ENCODE peak calls at places on chromosome 9, in nine cellular contexts. One of them, this sample, is unnamed.

GRCh38 chr9:27183151-27183550 is 74.1 kb downstream of the TEK start:
- DNase-seq in OCI-LY7: no peak
- DNase-seq in HCT116: no peak
- DNase-seq in MM.1S: no peak
- DNase-seq in neural progenitor cell: no peak
- DNase-seq in hepatocyte: no peak
- DNase-seq in SK-N-SH: no peak
- DNase-seq in PC-3: peak
- DNase-seq in GM23338: no peak
- DNase-seq in this sample: no peak

GRCh38 chr9:116278326-116278725 is 124.7 kb downstream of the PAPPA start:
- DNase-seq in neural progenitor cell: no peak
- DNase-seq in hepatocyte: no peak
- DNase-seq in PC-3: no peak
- DNase-seq in HCT116: no peak
- DNase-seq in MM.1S: no peak
- DNase-seq in OCI-LY7: no peak
- DNase-seq in GM23338: no peak
- DNase-seq in SK-N-SH: no peak
- DNase-seq in this sample: peak

GRCh38 chr9:89562186-89562814 is 42.5 kb upstream of the GADD45G start:
- DNase-seq in MM.1S: no peak
- DNase-seq in GM23338: no peak
- DNase-seq in hepatocyte: no peak
- DNase-seq in PC-3: no peak
- DNase-seq in SK-N-SH: no peak
- DNase-seq in HCT116: no peak
- DNase-seq in OCI-LY7: no peak
- DNase-seq in neural progenitor cell: no peak
- DNase-seq in this sample: no peak

GRCh38 chr9:112520646-112521045 is 34.0 kb downstream of the KIAA1958 start:
- DNase-seq in hepatocyte: no peak
- DNase-seq in MM.1S: no peak
- DNase-seq in SK-N-SH: no peak
- DNase-seq in neural progenitor cell: no peak
- DNase-seq in GM23338: no peak
- DNase-seq in HCT116: no peak
- DNase-seq in PC-3: no peak
- DNase-seq in OCI-LY7: no peak
- DNase-seq in this sample: no peak

GRCh38 chr9:109440117-109440515 is 58.0 kb downstream of the PTPN3 start:
- DNase-seq in OCI-LY7: no peak
- DNase-seq in hepatocyte: no peak
- DNase-seq in SK-N-SH: no peak
- DNase-seq in neural progenitor cell: no peak
- DNase-seq in HCT116: no peak
- DNase-seq in MM.1S: no peak
- DNase-seq in GM23338: no peak
- DNase-seq in PC-3: no peak
- DNase-seq in this sample: no peak

GRCh38 chr9:33734911-33735310 is 60.5 kb upstream of the PRSS3 start:
- DNase-seq in HCT116: no peak
- DNase-seq in neural progenitor cell: no peak
- DNase-seq in GM23338: no peak
- DNase-seq in PC-3: peak
- DNase-seq in MM.1S: no peak
- DNase-seq in OCI-LY7: no peak
- DNase-seq in SK-N-SH: no peak
- DNase-seq in hepatocyte: no peak
- DNase-seq in this sample: no peak

GRCh38 chr9:4866239-4866969 is 73.7 kb downstream of the RCL1 start:
- DNase-seq in OCI-LY7: no peak
- DNase-seq in HCT116: no peak
- DNase-seq in SK-N-SH: no peak
- DNase-seq in GM23338: no peak
- DNase-seq in hepatocyte: no peak
- DNase-seq in neural progenitor cell: no peak
- DNase-seq in PC-3: peak
- DNase-seq in MM.1S: no peak
- DNase-seq in this sample: peak

GRCh38 chr9:37200572-37201005 is 80.2 kb downstream of the ZCCHC7 start:
- DNase-seq in MM.1S: no peak
- DNase-seq in GM23338: no peak
- DNase-seq in HCT116: no peak
- DNase-seq in neural progenitor cell: no peak
- DNase-seq in SK-N-SH: no peak
- DNase-seq in OCI-LY7: no peak
- DNase-seq in hepatocyte: no peak
- DNase-seq in PC-3: peak
- DNase-seq in this sample: peak

GRCh38 chr9:88642333-88642732 is 107.4 kb downstream of the NXNL2 start:
- DNase-seq in HCT116: no peak
- DNase-seq in GM23338: no peak
- DNase-seq in PC-3: no peak
- DNase-seq in SK-N-SH: no peak
- DNase-seq in OCI-LY7: no peak
- DNase-seq in neural progenitor cell: no peak
- DNase-seq in hepatocyte: no peak
- DNase-seq in MM.1S: no peak
- DNase-seq in this sample: no peak

GRCh38 chr9:91720746-91721705 is 229.0 kb downstream of the ROR2 start:
- DNase-seq in GM23338: no peak
- DNase-seq in MM.1S: peak
- DNase-seq in PC-3: no peak
- DNase-seq in hepatocyte: no peak
- DNase-seq in neural progenitor cell: peak
- DNase-seq in HCT116: no peak
- DNase-seq in SK-N-SH: peak
- DNase-seq in OCI-LY7: peak
- DNase-seq in this sample: no peak

GRCh38 chr9:98132158-98132557 is 13.1 kb upstream of the TRIM14 start:
- DNase-seq in SK-N-SH: no peak
- DNase-seq in GM23338: no peak
- DNase-seq in PC-3: no peak
- DNase-seq in HCT116: no peak
- DNase-seq in neural progenitor cell: no peak
- DNase-seq in OCI-LY7: no peak
- DNase-seq in hepatocyte: no peak
- DNase-seq in MM.1S: no peak
- DNase-seq in this sample: no peak

GRCh38 chr9:93256878-93257807 is 73.2 kb downstream of the WNK2 start:
- DNase-seq in hepatocyte: peak
- DNase-seq in neural progenitor cell: no peak
- DNase-seq in SK-N-SH: peak
- DNase-seq in GM23338: no peak
- DNase-seq in PC-3: peak
- DNase-seq in HCT116: no peak
- DNase-seq in OCI-LY7: no peak
- DNase-seq in MM.1S: no peak
- DNase-seq in this sample: no peak

GRCh38 chr9:118643118-118643517 is 726.1 kb downstream of the BRINP1 start:
- DNase-seq in neural progenitor cell: peak
- DNase-seq in HCT116: no peak
- DNase-seq in PC-3: peak
- DNase-seq in MM.1S: no peak
- DNase-seq in SK-N-SH: no peak
- DNase-seq in GM23338: peak
- DNase-seq in hepatocyte: peak
- DNase-seq in OCI-LY7: no peak
- DNase-seq in this sample: peak

GRCh38 chr9:19460258-19460657 is 51.4 kb downstream of the ACER2 start:
- DNase-seq in HCT116: no peak
- DNase-seq in GM23338: no peak
- DNase-seq in PC-3: no peak
- DNase-seq in MM.1S: no peak
- DNase-seq in OCI-LY7: no peak
- DNase-seq in hepatocyte: no peak
- DNase-seq in SK-N-SH: no peak
- DNase-seq in neural progenitor cell: no peak
- DNase-seq in this sample: no peak

GRCh38 chr9:117671468-117671867 is 32.7 kb upstream of the TLR4 start:
- DNase-seq in MM.1S: no peak
- DNase-seq in GM23338: no peak
- DNase-seq in SK-N-SH: no peak
- DNase-seq in PC-3: no peak
- DNase-seq in hepatocyte: no peak
- DNase-seq in OCI-LY7: no peak
- DNase-seq in HCT116: no peak
- DNase-seq in neural progenitor cell: no peak
- DNase-seq in this sample: peak

GRCh38 chr9:129612815-129613519 is 7.9 kb downstream of the C9orf50 start:
- DNase-seq in OCI-LY7: no peak
- DNase-seq in GM23338: no peak
- DNase-seq in SK-N-SH: no peak
- DNase-seq in PC-3: no peak
- DNase-seq in hepatocyte: peak
- DNase-seq in neural progenitor cell: no peak
- DNase-seq in HCT116: no peak
- DNase-seq in MM.1S: no peak
- DNase-seq in this sample: no peak

GRCh38 chr9:131707677-131708612 is 31.9 kb downstream of the RAPGEF1 start:
- DNase-seq in HCT116: no peak
- DNase-seq in SK-N-SH: no peak
- DNase-seq in hepatocyte: no peak
- DNase-seq in MM.1S: no peak
- DNase-seq in PC-3: peak
- DNase-seq in GM23338: no peak
- DNase-seq in neural progenitor cell: no peak
- DNase-seq in OCI-LY7: peak
- DNase-seq in this sample: peak
- H3K4me3 ChIP-seq in HCT116: no peak
- H3K4me3 ChIP-seq in SK-N-SH: no peak
- H3K4me3 ChIP-seq in hepatocyte: no peak
- H3K4me3 ChIP-seq in MM.1S: no peak
- H3K4me3 ChIP-seq in PC-3: no peak
- H3K4me3 ChIP-seq in GM23338: no peak
- H3K4me3 ChIP-seq in neural progenitor cell: no peak
- H3K4me3 ChIP-seq in OCI-LY7: no peak
- H3K4me3 ChIP-seq in this sample: peak

GRCh38 chr9:82057805-82058204 is 69.2 kb downstream of the SPATA31D1 start:
- DNase-seq in HCT116: no peak
- DNase-seq in OCI-LY7: peak
- DNase-seq in hepatocyte: peak
- DNase-seq in neural progenitor cell: no peak
- DNase-seq in MM.1S: peak
- DNase-seq in SK-N-SH: no peak
- DNase-seq in GM23338: no peak
- DNase-seq in PC-3: no peak
- DNase-seq in this sample: peak
- H2AFZ ChIP-seq in HCT116: no peak
- H2AFZ ChIP-seq in OCI-LY7: no peak
- H2AFZ ChIP-seq in hepatocyte: no peak
- H2AFZ ChIP-seq in neural progenitor cell: no peak
- H2AFZ ChIP-seq in MM.1S: no peak
- H2AFZ ChIP-seq in SK-N-SH: no peak
- H2AFZ ChIP-seq in GM23338: no peak
- H2AFZ ChIP-seq in PC-3: no peak
- H2AFZ ChIP-seq in this sample: no peak

GRCh38 chr9:32384364-32385134 is at the start of gene ACO1:
- DNase-seq in neural progenitor cell: peak
- DNase-seq in MM.1S: peak
- DNase-seq in GM23338: peak
- DNase-seq in PC-3: peak
- DNase-seq in HCT116: peak
- DNase-seq in hepatocyte: peak
- DNase-seq in OCI-LY7: peak
- DNase-seq in SK-N-SH: peak
- DNase-seq in this sample: peak

GRCh38 chr9:32384002-32384363 is 460 bp upstream of the ACO1 start:
- DNase-seq in PC-3: no peak
- DNase-seq in OCI-LY7: no peak
- DNase-seq in hepatocyte: no peak
- DNase-seq in MM.1S: no peak
- DNase-seq in HCT116: no peak
- DNase-seq in neural progenitor cell: no peak
- DNase-seq in GM23338: no peak
- DNase-seq in SK-N-SH: no peak
- DNase-seq in this sample: peak

GRCh38 chr9:32387256-32387655 is 2.8 kb downstream of the ACO1 start:
- DNase-seq in HCT116: no peak
- DNase-seq in SK-N-SH: no peak
- DNase-seq in GM23338: no peak
- DNase-seq in MM.1S: no peak
- DNase-seq in PC-3: no peak
- DNase-seq in hepatocyte: no peak
- DNase-seq in neural progenitor cell: no peak
- DNase-seq in OCI-LY7: no peak
- DNase-seq in this sample: no peak

GRCh38 chr9:32385885-32386283 is 1.4 kb downstream of the ACO1 start:
- DNase-seq in HCT116: no peak
- DNase-seq in OCI-LY7: no peak
- DNase-seq in PC-3: no peak
- DNase-seq in neural progenitor cell: no peak
- DNase-seq in GM23338: no peak
- DNase-seq in MM.1S: no peak
- DNase-seq in hepatocyte: no peak
- DNase-seq in SK-N-SH: no peak
- DNase-seq in this sample: no peak

DNA sequence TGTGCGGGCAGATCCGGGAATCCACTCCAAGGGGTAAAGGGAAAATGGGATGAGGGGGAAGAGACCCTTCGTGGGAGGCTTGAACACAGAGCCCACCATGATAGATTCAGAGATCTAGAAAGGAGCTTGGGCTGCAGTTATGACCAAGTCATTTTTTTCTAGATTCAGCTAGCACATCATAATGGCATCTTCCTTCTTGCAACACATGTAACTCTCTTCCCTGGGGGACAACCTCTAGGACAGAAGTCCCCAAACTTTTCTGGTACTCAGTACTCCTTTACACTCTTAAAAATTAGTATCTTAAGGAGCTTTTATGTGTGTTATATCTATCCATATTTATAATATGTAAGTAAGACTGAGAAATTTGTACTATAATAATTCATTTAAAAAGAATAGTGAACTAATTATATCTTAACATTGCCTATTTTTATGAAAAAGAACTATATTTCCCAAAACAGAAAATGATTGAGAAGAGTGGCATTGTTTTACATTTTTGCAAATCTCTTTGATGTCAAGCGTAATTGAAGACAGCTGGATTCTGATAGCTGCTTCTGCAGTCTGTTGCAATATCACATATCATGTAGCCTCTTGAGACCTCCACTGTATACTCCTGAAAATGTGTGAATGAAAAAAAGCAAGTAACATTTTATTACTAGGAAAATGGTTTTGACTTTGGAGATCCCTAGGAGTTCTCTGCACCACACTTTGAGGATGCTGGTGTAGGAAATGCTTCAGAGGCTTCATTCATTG is 867 bp downstream of the ACO1 start:
- DNase-seq in hepatocyte: no peak
- DNase-seq in SK-N-SH: no peak
- DNase-seq in GM23338: no peak
- DNase-seq in neural progenitor cell: no peak
- DNase-seq in OCI-LY7: no peak
- DNase-seq in HCT116: no peak
- DNase-seq in PC-3: no peak
- DNase-seq in MM.1S: no peak
- DNase-seq in this sample: peak
- TF ChIP-seq EZH2phosphoT487 in hepatocyte: no peak
- TF ChIP-seq EZH2phosphoT487 in SK-N-SH: no peak
- TF ChIP-seq EZH2phosphoT487 in GM23338: no peak
- TF ChIP-seq EZH2phosphoT487 in neural progenitor cell: no peak
- TF ChIP-seq EZH2phosphoT487 in OCI-LY7: no peak
- TF ChIP-seq EZH2phosphoT487 in HCT116: no peak
- TF ChIP-seq EZH2phosphoT487 in PC-3: no peak
- TF ChIP-seq EZH2phosphoT487 in MM.1S: no peak
- TF ChIP-seq EZH2phosphoT487 in this sample: no peak

GRCh38 chr9:17967731-17968130 is 388.9 kb downstream of the SH3GL2 start:
- DNase-seq in MM.1S: no peak
- DNase-seq in hepatocyte: no peak
- DNase-seq in OCI-LY7: no peak
- DNase-seq in SK-N-SH: no peak
- DNase-seq in neural progenitor cell: no peak
- DNase-seq in GM23338: no peak
- DNase-seq in HCT116: no peak
- DNase-seq in PC-3: no peak
- DNase-seq in this sample: no peak
- H3K4me3 ChIP-seq in MM.1S: no peak
- H3K4me3 ChIP-seq in hepatocyte: no peak
- H3K4me3 ChIP-seq in OCI-LY7: no peak
- H3K4me3 ChIP-seq in SK-N-SH: no peak
- H3K4me3 ChIP-seq in neural progenitor cell: no peak
- H3K4me3 ChIP-seq in GM23338: no peak
- H3K4me3 ChIP-seq in HCT116: no peak
- H3K4me3 ChIP-seq in PC-3: no peak
- H3K4me3 ChIP-seq in this sample: no peak

This sample was measured in GM23248.